ENCODE peak calls at places on chromosomes 5 and 9, in seven cellular contexts. E is GM23338, Y is PC-3, K is right lobe of liver, D is stomach, T is PC-9, I is breast epithelium. G is an unnamed sample. For H3K36me3, the result is how much of the 10 kb centered on the place peaks cover.

GRCh38 chr5:58672521-58672920 is 89.6 kb downstream of the RAB3C start:
- DNase-seq in D (no peak), I (no peak), E (no peak), K (no peak), T (no peak), Y (no peak), G (no peak)

GRCh38 chr9:131734165-131734610 is 5.7 kb downstream of the RAPGEF1 start:
- DNase-seq in D (peak), Y (peak), K (peak), T (peak), E (no peak), I (peak), G (no peak)

GRCh38 chr9:132739705-132740310 is 69.5 kb downstream of the GTF3C4 start:
- DNase-seq in Y (no peak), E (no peak), I (no peak), D (no peak), K (no peak), T (no peak), G (no peak)

GRCh38 chr9:38132956-38133355 is 63.9 kb upstream of the SHB start:
- DNase-seq in E (no peak), I (no peak), Y (no peak), T (no peak), D (no peak), K (no peak), G (no peak)

GRCh38 chr5:114418546-114419388 is 56.9 kb downstream of the KCNN2 start:
- DNase-seq in E (no peak), K (no peak), T (no peak), Y (no peak), D (no peak), I (no peak), G (peak)

GRCh38 chr5:59937633-59938032 is 44.1 kb upstream of the PDE4D start:
- DNase-seq in I (no peak), K (no peak), E (no peak), Y (no peak), T (no peak), D (no peak), G (no peak)

GRCh38 chr9:107175826-107176500 is 107.1 kb upstream of the RAD23B start:
- DNase-seq in E (peak), T (no peak), I (no peak), Y (no peak), D (no peak), K (no peak), G (no peak)

GRCh38 chr5:106873558-106873957 is 797.2 kb downstream of the EFNA5 start:
- DNase-seq in E (no peak), D (no peak), T (no peak), I (no peak), K (no peak), Y (peak), G (no peak)

GRCh38 chr9:78070530-78070929 is 38.9 kb upstream of the GNAQ start:
- DNase-seq in T (no peak), K (no peak), E (no peak), D (no peak), I (no peak), Y (no peak), G (no peak)

GRCh38 chr5:81721049-81721448 is 29.8 kb downstream of the SSBP2 start:
- DNase-seq in Y (no peak), I (no peak), K (no peak), D (no peak), E (no peak), T (no peak), G (no peak)

GRCh38 chr9:86667307-86667706 is 280.0 kb downstream of the GAS1 start:
- DNase-seq in E (no peak), T (no peak), Y (no peak), D (no peak), K (no peak), I (no peak), G (no peak)

GRCh38 chr5:137234973-137235943 is 263.9 kb downstream of the SPOCK1 start:
- DNase-seq in E (no peak), Y (peak), T (peak), I (no peak), D (no peak), K (no peak), G (no peak)

GRCh38 chr9:14183001-14183400 is 130.9 kb downstream of the NFIB start:
- DNase-seq in I (no peak), K (no peak), Y (peak), T (no peak), D (no peak), E (no peak), G (no peak)

GRCh38 chr5:143446535-143447226 is 43.2 kb upstream of the NR3C1 start:
- DNase-seq in E (no peak), T (no peak), K (no peak), I (no peak), Y (no peak), D (no peak), G (no peak)

GRCh38 chr5:40937064-40937463 is 27.8 kb downstream of the C7 start:
- DNase-seq in T (no peak), I (no peak), K (no peak), Y (no peak), E (no peak), D (no peak), G (no peak)

GRCh38 chr9:6183227-6183551 is 32.4 kb upstream of the IL33 start:
- DNase-seq in K (no peak), E (no peak), D (no peak), I (no peak), Y (no peak), T (no peak), G (no peak)

GRCh38 chr5:132425009-132425937 is 55.8 kb downstream of the SLC22A5 start:
- DNase-seq in T (no peak), Y (peak), K (no peak), I (no peak), E (no peak), D (no peak), G (peak)

GRCh38 chr9:34185778-34186551 is 7.1 kb downstream of the UBAP1 start:
- DNase-seq in E (no peak), D (peak), T (peak), Y (peak), I (peak), K (no peak), G (peak)

GRCh38 chr5:144247131-144247530 is 76.5 kb downstream of the KCTD16 start:
- DNase-seq in T (no peak), I (no peak), Y (no peak), E (no peak), D (no peak), K (no peak), G (no peak)

GRCh38 chr5:65811004-65811403 is 89.0 kb downstream of the NLN start:
- DNase-seq in Y (peak), D (no peak), E (no peak), I (no peak), K (no peak), T (no peak), G (no peak)

GRCh38 chr5:151150484-151151262 is 6.9 kb downstream of the ANXA6 start:
- DNase-seq in Y (no peak), I (no peak), E (no peak), T (no peak), D (peak), K (no peak), G (peak)

GRCh38 chr5:82259172-82259800 is 18.9 kb downstream of the RPS23 start:
- DNase-seq in Y (peak), T (no peak), D (no peak), E (peak), K (no peak), I (no peak), G (no peak)

GRCh38 chr5:40717281-40717680 is 37.6 kb downstream of the PTGER4 start:
- DNase-seq in Y (peak), T (no peak), D (no peak), I (no peak), K (no peak), E (no peak), G (no peak)

GRCh38 chr9:133238851-133239532 is 29.9 kb upstream of the OBP2B start:
- DNase-seq in D (peak), I (no peak), Y (peak), K (peak), T (peak), E (peak), G (peak)

GRCh38 chr5:40791715-40792139 is 6.4 kb downstream of the PRKAA1 start:
- DNase-seq in I (no peak), T (no peak), Y (peak), E (no peak), D (no peak), K (no peak), G (no peak)

GRCh38 chr9:132163457-132163875 is 1.6 kb downstream of the NTNG2 start:
- DNase-seq in I (no peak), E (peak), Y (no peak), K (no peak), D (no peak), T (no peak), G (no peak)

GRCh38 chr5:32848681-32849080 is 137.6 kb downstream of the NPR3 start:
- DNase-seq in E (no peak), I (no peak), Y (no peak), D (no peak), K (no peak), T (no peak), G (no peak)

DNA sequence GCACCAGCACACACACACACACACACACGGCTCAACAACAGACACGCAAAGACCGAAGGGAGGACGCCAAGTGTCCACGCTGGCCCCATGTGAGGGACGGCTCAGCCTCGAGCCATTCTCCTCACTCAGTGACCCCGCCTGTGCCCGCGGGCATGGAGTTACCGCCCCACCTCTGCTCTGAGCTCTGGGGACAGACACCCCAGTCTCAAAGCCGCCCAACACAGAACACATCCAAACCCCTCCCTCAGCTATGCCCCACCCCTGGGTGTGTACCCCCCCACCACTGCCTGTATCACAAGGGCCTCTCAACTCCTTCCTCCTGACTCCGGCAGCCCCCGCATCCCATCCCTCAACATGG is 81.2 kb downstream of the CAMSAP1 start:
- DNase-seq in D (peak), T (no peak), K (no peak), E (no peak), Y (no peak), I (no peak), G (no peak)
- H3K36me3 ChIP-seq in D (half or more), T (under half), K (under half), E (under half), Y (under half), I (under half), G (under half)

GRCh38 chr5:9922719-9923118 is 292.6 kb upstream of the TAS2R1 start:
- DNase-seq in K (no peak), D (no peak), T (no peak), E (no peak), Y (no peak), I (no peak), G (no peak)
- TF ChIP-seq CTCF in K (no peak), D (no peak), T (peak), E (peak), Y (peak), I (no peak), G (peak)

DNA sequence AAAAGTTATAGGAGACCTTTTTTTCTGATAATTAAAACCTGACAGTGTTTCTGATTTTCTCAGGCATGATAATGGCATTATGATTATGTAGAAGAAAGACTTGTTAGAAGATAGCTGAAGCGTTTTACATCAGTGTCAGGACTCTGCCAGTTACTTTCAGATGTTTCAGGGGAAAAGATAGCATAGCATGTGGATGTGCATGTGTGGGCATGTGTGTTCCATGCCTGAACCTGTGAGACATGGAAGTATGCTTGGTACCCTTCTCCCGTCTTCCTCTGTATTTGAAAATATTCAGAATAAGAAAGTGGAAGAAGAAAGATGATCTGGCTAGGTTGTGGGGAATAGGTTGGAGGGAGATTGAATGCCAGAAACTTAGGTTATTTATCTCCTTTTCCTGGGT is 113.1 kb upstream of the PCAT7 start:
- DNase-seq in I (no peak), E (no peak), Y (no peak), T (no peak), K (no peak), D (no peak), G (no peak)
- H3K36me3 ChIP-seq in I (under half), E (under half), Y (under half), T (under half), K (under half), D (under half), G (under half)

GRCh38 chr5:142013734-142014495 is 1.1 kb upstream of the GNPDA1 start:
- DNase-seq in Y (peak), E (no peak), D (no peak), K (peak), T (peak), I (no peak), G (no peak)
- TF ChIP-seq CTCF in Y (no peak), E (no peak), D (no peak), K (no peak), T (no peak), I (no peak), G (no peak)

GRCh38 chr9:111868475-111868874 is 28.1 kb upstream of the UGCG start:
- DNase-seq in Y (no peak), T (no peak), D (no peak), K (no peak), E (peak), I (no peak), G (no peak)

GRCh38 chr9:111872886-111873285 is 23.7 kb upstream of the UGCG start:
- DNase-seq in T (no peak), K (no peak), Y (no peak), D (no peak), I (no peak), E (no peak), G (no peak)

GRCh38 chr9:111873901-111874300 is 22.7 kb upstream of the UGCG start:
- DNase-seq in T (no peak), E (no peak), Y (no peak), K (no peak), D (no peak), I (no peak), G (no peak)

GRCh38 chr9:111874500-111874899 is 22.1 kb upstream of the UGCG start:
- DNase-seq in T (no peak), E (no peak), K (no peak), D (no peak), Y (no peak), I (no peak), G (no peak)

GRCh38 chr9:111870774-111871542 is 25.7 kb upstream of the UGCG start:
- DNase-seq in K (no peak), Y (no peak), I (no peak), D (no peak), T (no peak), E (no peak), G (no peak)
- H3K36me3 ChIP-seq in K (under half), Y (under half), I (under half), D (under half), T (under half), E (under half), G (under half)

G was measured in GM06990.